ENCODE peak calls at places on chromosomes 4 and X, in six cellular contexts. I, L, T, Q, G and N are unnamed samples.

GRCh38 chr4:22129454-22130075 is 181.0 kb upstream of the KCNIP4 start:
- DNase-seq in I (no peak), L (no peak), T (peak; percentile 7), Q (no peak), G (peak; percentile 9), N (peak; percentile 3)

GRCh38 chrX:150049647-150050046 is 111.4 kb upstream of the EOLA2 start:
- DNase-seq in I (no peak), L (no peak), T (no peak), Q (no peak), G (no peak), N (no peak)

GRCh38 chr4:186651181-186651603 is 72.5 kb downstream of the FAT1 start:
- DNase-seq in I (no peak), L (no peak), T (no peak), Q (no peak), G (no peak), N (no peak)

GRCh38 chr4:80071643-80072606 is 1.1 kb downstream of the ANTXR2 start:
- DNase-seq in I (peak; percentile 31), L (peak; percentile 50), T (no peak), Q (peak; percentile 84), G (peak; percentile 38), N (peak; percentile 59)

GRCh38 chrX:9293051-9293496 is 171.8 kb upstream of the TBL1X start:
- DNase-seq in I (no peak), L (no peak), T (no peak), Q (no peak), G (no peak), N (no peak)

GRCh38 chrX:150199803-150200202 is 163.3 kb upstream of the MAMLD1 start:
- DNase-seq in I (no peak), L (no peak), T (no peak), Q (no peak), G (no peak), N (no peak)

GRCh38 chrX:136250191-136251041 is 784 bp downstream of the MAP7D3 start:
- DNase-seq in I (peak; percentile 0), L (no peak), T (no peak), Q (no peak), G (no peak), N (no peak)

GRCh38 chr4:3715251-3716033 is 50.7 kb upstream of the ADRA2C start:
- DNase-seq in I (no peak), L (no peak), T (no peak), Q (peak; percentile 59), G (no peak), N (no peak)

GRCh38 chrX:51825432-51825831 is 68.0 kb upstream of the MAGED1 start:
- DNase-seq in I (no peak), L (no peak), T (no peak), Q (no peak), G (no peak), N (no peak)

GRCh38 chrX:119015407-119016242 is 41.2 kb downstream of the LONRF3 start:
- DNase-seq in I (no peak), L (peak; percentile 36), T (peak; percentile 35), Q (peak; percentile 82), G (no peak), N (no peak)

GRCh38 chr4:4430492-4431195 is 43.7 kb downstream of the NSG1 start:
- DNase-seq in I (peak; percentile 29), L (no peak), T (peak; percentile 39), Q (peak; percentile 44), G (peak; percentile 79), N (peak; percentile 64)

GRCh38 chrX:49071877-49072711 is 1.7 kb downstream of the PRAF2 start:
- DNase-seq in I (no peak), L (peak; percentile 72), T (no peak), Q (peak; percentile 92), G (peak; percentile 31), N (no peak)

GRCh38 chr4:53572595-53572994 is 18.7 kb downstream of the LNX1 start:
- DNase-seq in I (no peak), L (no peak), T (no peak), Q (no peak), G (no peak), N (no peak)

GRCh38 chrX:111100191-111100590 is 4.2 kb downstream of the PAK3 start:
- DNase-seq in I (no peak), L (no peak), T (peak; percentile 10), Q (no peak), G (peak; percentile 60), N (no peak)

GRCh38 chr4:159360549-159360948 is 257.7 kb downstream of the RAPGEF2 start:
- DNase-seq in I (no peak), L (no peak), T (no peak), Q (no peak), G (no peak), N (no peak)

GRCh38 chrX:259692-260355 is 21.4 kb upstream of the PLCXD1 start:
- DNase-seq in I (no peak), L (no peak), T (no peak), Q (peak; percentile 45), G (no peak), N (peak; percentile 58)

GRCh38 chr4:67892253-67892652 is 8.5 kb upstream of the TMPRSS11D start:
- DNase-seq in I (no peak), L (no peak), T (no peak), Q (no peak), G (no peak), N (no peak)

GRCh38 chrX:52504551-52504950 is 8.9 kb downstream of the XAGE1A start:
- DNase-seq in I (no peak), L (no peak), T (no peak), Q (peak; percentile 15), G (no peak), N (no peak)

GRCh38 chr4:108561086-108561485 is 59.3 kb upstream of the RPL34 start:
- DNase-seq in I (no peak), L (no peak), T (no peak), Q (no peak), G (no peak), N (no peak)

GRCh38 chr4:81905966-81906365 is 434.3 kb upstream of the RASGEF1B start:
- DNase-seq in I (no peak), L (no peak), T (no peak), Q (no peak), G (no peak), N (no peak)

GRCh38 chr4:128837198-128837597 is 27.7 kb downstream of the JADE1 start:
- DNase-seq in I (no peak), L (no peak), T (no peak), Q (no peak), G (no peak), N (no peak)
- H3K4me1 ChIP-seq in I (no peaks in the 10 kb centered on the region), L (peaks cover 85% of the 10 kb centered on the region), T (no peaks in the 10 kb centered on the region), Q (peaks cover 2% of the 10 kb centered on the region), G (no peaks in the 10 kb centered on the region), N (peaks cover 13% of the 10 kb centered on the region)

GRCh38 chr4:7191546-7192251 is 639 bp upstream of the SORCS2 start:
- DNase-seq in I (no peak), L (no peak), T (no peak), Q (peak; percentile 72), G (no peak), N (no peak)

GRCh38 chr4:7194251-7195137 is 2.2 kb downstream of the SORCS2 start:
- DNase-seq in I (no peak), L (no peak), T (no peak), Q (peak; percentile 79), G (no peak), N (no peak)

GRCh38 chr4:7193040-7193958 is 961 bp downstream of the SORCS2 start:
- DNase-seq in I (no peak), L (no peak), T (no peak), Q (peak; percentile 78), G (no peak), N (no peak)

GRCh38 chr4:7190668-7191545 is 1.4 kb upstream of the SORCS2 start:
- DNase-seq in I (no peak), L (no peak), T (no peak), Q (peak; percentile 22), G (no peak), N (no peak)

DNA sequence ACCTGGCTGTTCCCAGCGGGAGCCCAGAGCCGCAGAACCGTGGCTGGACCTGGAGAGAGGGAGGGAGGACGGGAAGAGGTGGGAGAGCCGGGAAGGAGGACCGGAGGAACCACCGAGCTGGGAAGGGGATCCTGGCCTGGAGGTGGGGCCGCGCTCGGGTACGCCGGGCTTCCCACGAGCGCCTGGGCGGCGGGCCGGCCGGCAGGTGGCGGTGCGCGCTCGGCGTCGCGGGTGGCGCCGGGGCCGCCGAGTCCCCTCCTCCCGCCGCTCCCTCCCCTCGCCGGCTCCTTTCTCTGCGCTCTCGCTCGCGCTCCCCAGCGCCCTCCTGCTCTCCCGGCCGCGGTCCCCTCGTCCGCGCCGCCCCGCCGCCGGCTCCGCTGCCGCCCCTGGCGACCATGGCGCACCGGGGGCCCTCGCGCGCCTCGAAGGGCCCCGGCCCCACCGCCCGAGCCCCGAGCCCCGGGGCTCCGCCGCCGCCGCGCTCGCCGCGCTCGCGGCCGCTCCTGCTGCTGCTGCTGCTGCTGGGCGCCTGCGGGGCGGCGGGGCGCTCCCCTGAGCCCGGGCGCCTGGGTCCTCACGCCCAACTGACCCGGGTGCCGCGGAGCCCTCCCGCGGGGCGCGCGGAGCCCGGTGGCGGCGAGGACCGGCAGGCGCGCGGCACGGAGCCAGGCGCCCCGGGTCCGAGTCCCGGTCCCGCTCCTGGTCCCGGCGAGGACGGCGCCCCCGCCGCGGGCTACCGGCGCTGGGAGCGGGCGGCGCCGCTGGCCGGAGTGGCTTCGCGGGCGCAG is at the start of gene SORCS2:
- DNase-seq in I (no peak), L (peak; percentile 53), T (no peak), Q (peak; percentile 88), G (peak; percentile 84), N (peak; percentile 30)
- H3K4me3 ChIP-seq in I (no peak within 1 kb of the TSS), L (peak within 1 kb of the TSS; percentile 49), T (no peak within 1 kb of the TSS), Q (peak within 1 kb of the TSS; percentile 63), G (no peak within 1 kb of the TSS), N (no peak within 1 kb of the TSS)

GRCh38 chr4:41157009-41157408 is 57.3 kb downstream of the APBB2 start:
- DNase-seq in I (no peak), L (no peak), T (no peak), Q (no peak), G (no peak), N (no peak)
- H3K4me1 ChIP-seq in I (no peaks in the 10 kb centered on the region), L (peaks cover 50% of the 10 kb centered on the region), T (peaks cover 100% of the 10 kb centered on the region), Q (no peaks in the 10 kb centered on the region), G (no peaks in the 10 kb centered on the region), N (no peaks in the 10 kb centered on the region)

GRCh38 chr4:931194-931959 is 739 bp downstream of the GAK start:
- DNase-seq in I (peak; percentile 18), L (no peak), T (no peak), Q (no peak), G (no peak), N (peak; percentile 15)

GRCh38 chr4:929096-929765 is 2.9 kb downstream of the GAK start:
- DNase-seq in I (no peak), L (no peak), T (no peak), Q (peak; percentile 52), G (no peak), N (no peak)

GRCh38 chr4:930827-931193 is 1.3 kb downstream of the GAK start:
- DNase-seq in I (no peak), L (no peak), T (no peak), Q (no peak), G (no peak), N (no peak)

GRCh38 chr4:931960-932712 is at the start of the genes GAK and TMEM175:
- DNase-seq in I (peak; percentile 94), L (peak; percentile 93), T (peak; percentile 91), Q (peak; percentile 99), G (peak; percentile 98), N (peak; percentile 97)

DNA sequence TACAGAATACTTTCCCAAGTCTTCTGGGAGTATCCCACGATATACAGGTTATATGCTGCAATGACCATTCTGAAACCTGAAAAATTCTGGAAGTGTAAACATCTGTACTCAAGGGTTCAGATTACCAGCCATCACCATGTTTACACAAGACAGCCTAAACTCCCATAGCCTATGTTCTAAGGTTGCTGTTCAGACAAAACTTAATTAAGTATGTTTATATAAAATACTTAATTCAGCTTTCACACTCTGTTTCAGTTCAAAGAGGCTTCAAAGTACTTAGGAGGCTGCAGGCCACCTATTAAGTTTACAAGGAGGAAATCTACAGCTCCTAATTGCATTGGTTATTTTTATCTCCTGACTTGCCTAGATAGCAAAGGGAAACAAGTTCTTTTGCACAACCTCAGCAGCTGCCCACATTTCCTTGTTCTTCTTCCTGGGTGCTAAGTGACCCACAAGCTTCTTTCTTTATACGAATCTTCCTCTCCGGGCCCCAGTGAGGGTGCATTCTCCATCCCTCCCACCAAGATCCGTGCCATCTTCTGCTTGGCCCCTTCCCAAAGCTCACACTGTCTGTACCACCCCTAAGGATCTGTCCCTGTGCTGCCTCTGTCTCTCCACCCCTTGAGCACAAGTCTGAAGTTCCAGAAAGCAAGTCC is 2.0 kb downstream of the GAK start:
- DNase-seq in I (no peak), L (no peak), T (no peak), Q (no peak), G (no peak), N (no peak)
- H3K4me3 ChIP-seq in I (peak overlapping the region; percentile 99), L (no peak overlapping the region), T (peak overlapping the region; percentile 91), Q (no peak overlapping the region), G (peak overlapping the region; percentile 99), N (peak overlapping the region; percentile 87)